ENCODE peak calls at places on chromosome 3, in six cellular contexts. W, L, X, O, Q and C are unnamed samples.

GRCh38 chr3:99868438-99868723 is 50.7 kb downstream of the CMSS1 start:
- DNase-seq in X (no peak), Q (no peak), W (no peak), O (no peak), L (no peak), C (no peak)

GRCh38 chr3:186182850-186183249 is 74.0 kb upstream of the ETV5 start:
- DNase-seq in X (no peak), O (no peak), L (no peak), Q (no peak), W (no peak), C (no peak)

GRCh38 chr3:43176666-43177065 is 70.8 kb upstream of the POMGNT2 start:
- DNase-seq in W (peak), O (no peak), L (no peak), Q (no peak), X (no peak), C (no peak)

GRCh38 chr3:127273196-127273595 is 14.7 kb downstream of the PRR20G start:
- DNase-seq in O (no peak), W (no peak), Q (no peak), X (no peak), L (no peak), C (no peak)

GRCh38 chr3:2628117-2628516 is 482.1 kb downstream of the IL5RA start:
- DNase-seq in O (no peak), L (no peak), W (no peak), X (no peak), Q (no peak), C (no peak)

GRCh38 chr3:190382082-190382481 is 5.9 kb upstream of the CLDN16 start:
- DNase-seq in O (no peak), X (no peak), W (peak), L (no peak), Q (no peak), C (no peak)

GRCh38 chr3:78823859-78824258 is 943.9 kb downstream of the ROBO1 start:
- DNase-seq in W (peak), X (no peak), O (no peak), Q (peak), L (no peak), C (no peak)

GRCh38 chr3:106440672-106441071 is 571.9 kb upstream of the CBLB start:
- DNase-seq in O (no peak), W (no peak), Q (no peak), X (no peak), L (no peak), C (no peak)

GRCh38 chr3:20066848-20067617 is 26.8 kb downstream of the KAT2B start:
- DNase-seq in O (peak), W (peak), Q (no peak), L (no peak), X (no peak), C (no peak)

GRCh38 chr3:44048196-44048924 is 193.3 kb upstream of the TOPAZ1 start:
- DNase-seq in O (no peak), Q (no peak), W (peak), X (no peak), L (no peak), C (no peak)

GRCh38 chr3:4996771-4997291 is 17.6 kb downstream of the BHLHE40 start:
- DNase-seq in X (no peak), L (no peak), Q (no peak), W (no peak), O (no peak), C (no peak)

GRCh38 chr3:184358921-184359350 is 2.5 kb downstream of the CLCN2 start:
- DNase-seq in O (no peak), Q (no peak), L (no peak), W (no peak), X (no peak), C (no peak)

GRCh38 chr3:180804871-180805430 is 107.5 kb upstream of the FXR1 start:
- DNase-seq in L (no peak), Q (peak), O (no peak), W (peak), X (no peak), C (peak)

GRCh38 chr3:24622138-24622537 is 127.5 kb upstream of the THRB start:
- DNase-seq in L (no peak), O (no peak), W (no peak), Q (no peak), X (no peak), C (no peak)

GRCh38 chr3:70989174-70989573 is 594.4 kb downstream of the FOXP1 start:
- DNase-seq in Q (no peak), O (no peak), L (no peak), W (peak), X (no peak), C (no peak)

GRCh38 chr3:58285334-58285733 is 20.7 kb upstream of the RPP14 start:
- DNase-seq in L (no peak), O (no peak), Q (no peak), X (no peak), W (no peak), C (no peak)

DNA sequence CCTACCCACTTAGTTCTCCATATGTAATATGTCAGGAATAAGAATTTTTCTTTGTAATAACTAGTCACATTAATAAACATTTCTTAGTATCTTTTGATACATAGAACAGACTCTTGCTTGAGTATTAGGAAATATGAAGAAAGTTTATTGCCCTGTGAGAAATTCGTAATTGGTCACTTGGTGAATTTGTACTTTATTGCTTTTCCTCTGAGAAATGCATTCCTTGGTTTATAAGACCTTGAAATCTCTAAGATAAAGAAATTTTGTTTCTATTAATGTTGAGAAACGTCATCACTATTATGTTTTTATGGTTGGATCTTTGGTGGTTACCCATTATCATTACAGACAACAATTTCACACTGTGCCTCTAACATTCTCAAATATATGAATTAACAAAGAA is 652.0 kb upstream of the NECTIN3 start:
- DNase-seq in Q (no peak), O (no peak), X (no peak), L (no peak), W (peak), C (no peak)
- H3K4me3 ChIP-seq in Q (no peak), O (no peak), X (no peak), L (no peak), W (no peak), C (no peak)

DNA sequence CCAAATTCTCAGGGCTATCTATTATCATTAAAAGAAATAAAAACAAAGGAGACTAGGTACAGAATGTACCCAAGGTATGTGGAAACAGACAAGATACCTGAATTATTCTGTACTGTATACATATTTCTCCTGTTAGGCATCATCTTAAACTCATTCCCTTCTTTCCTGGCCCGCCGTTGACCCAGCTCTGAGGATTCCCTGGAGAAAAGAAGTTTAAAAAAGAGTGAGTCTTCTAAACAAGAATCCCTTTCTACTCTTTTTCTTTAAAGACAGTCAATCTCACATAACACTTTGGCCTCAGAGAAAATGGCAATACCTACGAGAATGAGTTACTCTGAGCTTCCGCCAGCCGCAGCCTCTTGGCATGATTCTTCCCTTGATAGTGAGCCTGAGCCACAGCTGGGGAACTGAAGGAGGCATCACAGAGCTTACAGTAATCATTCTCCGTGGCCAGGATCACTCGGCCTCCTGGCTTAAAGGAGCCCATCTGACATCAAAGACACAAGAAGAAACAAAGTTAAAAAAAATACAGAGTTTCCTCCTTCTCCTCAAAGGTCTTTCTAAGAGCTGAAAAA is 44.2 kb downstream of the ZMAT3 start:
- DNase-seq in X (no peak), Q (no peak), W (peak), O (no peak), L (no peak), C (no peak)
- TF ChIP-seq CTCF in X (no peak), Q (no peak), W (no peak), O (no peak), L (no peak), C (no peak)

GRCh38 chr3:66037986-66038369 is 740 bp downstream of the MAGI1 start:
- DNase-seq in X (peak), W (no peak), Q (no peak), L (peak), O (peak), C (no peak)
- H3K4me3 ChIP-seq in X (peak), W (peak), Q (peak), L (peak), O (peak), C (peak)

DNA sequence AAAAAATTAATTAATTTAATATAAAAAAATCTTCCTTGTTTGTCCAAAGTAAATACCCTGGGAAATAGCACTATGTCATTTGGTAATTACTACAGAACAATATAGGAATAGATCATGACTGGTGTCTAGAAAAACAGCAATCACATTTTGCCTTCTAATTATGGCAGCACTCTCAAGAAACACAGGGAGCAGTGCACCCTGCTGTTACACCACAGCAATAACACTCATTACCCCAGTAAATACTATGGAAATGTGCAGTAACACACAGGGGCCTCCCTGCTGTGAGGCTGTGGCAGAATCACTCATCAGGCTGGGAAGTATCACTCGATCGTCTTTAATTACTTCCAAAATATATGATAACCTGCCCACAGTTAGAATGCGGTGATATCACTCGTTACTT is 646.0 kb downstream of the TUSC7 start:
- DNase-seq in Q (peak), X (no peak), L (no peak), W (peak), O (no peak), C (no peak)
- TF ChIP-seq CTCF in Q (peak), X (no peak), L (peak), W (peak), O (no peak), C (no peak)

DNA sequence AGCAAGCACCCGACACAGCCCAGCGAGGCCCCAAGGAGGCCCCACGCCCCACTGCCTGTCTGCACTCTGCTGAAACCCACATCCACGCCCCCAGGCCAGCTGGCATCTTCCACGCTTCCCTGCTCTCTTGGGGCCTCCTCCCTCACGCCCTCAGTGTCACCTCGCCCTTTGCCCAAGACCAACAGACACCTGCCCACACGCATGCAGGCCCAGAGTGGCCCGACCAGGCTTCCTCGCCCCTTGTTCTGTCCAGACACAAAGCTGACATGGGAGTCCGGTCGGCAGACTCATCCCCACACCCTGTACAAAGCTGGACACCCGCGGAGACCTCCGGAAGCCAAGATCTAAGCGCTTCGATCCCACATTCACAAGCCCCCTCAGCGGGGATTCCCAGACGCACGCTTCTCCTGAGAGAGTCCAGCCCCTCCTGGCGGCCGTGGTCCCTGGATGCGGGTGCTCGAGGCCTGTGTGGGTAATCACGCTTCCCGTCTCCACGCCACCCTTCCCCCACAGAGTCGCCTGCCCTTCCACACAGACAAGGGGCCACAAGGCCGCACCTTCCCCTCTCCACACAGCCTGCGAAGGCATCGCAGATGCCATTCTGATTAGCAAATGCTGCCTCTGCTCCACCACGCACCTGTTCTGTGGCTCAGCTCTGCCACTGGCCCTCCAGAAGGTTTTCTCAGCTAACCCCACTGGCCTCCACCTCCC is 176.6 kb downstream of the XXYLT1 start:
- DNase-seq in L (no peak), O (peak), W (no peak), X (peak), Q (no peak), C (no peak)
- H3K4me3 ChIP-seq in L (no peak), O (no peak), W (no peak), X (no peak), Q (no peak), C (no peak)